ENCODE peak calls at places on chromosomes 11 and 22, in seven cellular contexts. H is esophagus muscularis mucosa, P is K562, N is HepG2, C is sigmoid colon, U is upper lobe of left lung, I is H1. F is an unnamed sample.
A peak's percentile ranks its signal among the peaks of the same experiment; 100 is the strongest.

GRCh38 chr11:86737223-86737622 is 63.1 kb upstream of the PRSS23 start:
- DNase-seq in H (no peak), P (no peak), N (no peak), C (no peak), U (no peak), I (no peak), F (no peak)

GRCh38 chr11:111733009-111733408 is 33.2 kb downstream of the PPP2R1B start:
- DNase-seq in H (no peak), P (no peak), N (no peak), C (peak; percentile 84), U (peak; percentile 34), I (no peak), F (no peak)

GRCh38 chr22:43435851-43436535 is 24.2 kb downstream of the MPPED1 start:
- DNase-seq in H (no peak), P (no peak), N (no peak), C (no peak), U (no peak), I (no peak), F (no peak)

GRCh38 chr11:124762077-124762623 is at the start of gene ESAM:
- DNase-seq in H (peak; percentile 86), P (peak; percentile 94), N (no peak), C (no peak), U (peak; percentile 80), I (no peak), F (peak; percentile 84)

GRCh38 chr11:86440305-86440716 is 65.6 kb downstream of the CCDC81 start:
- DNase-seq in H (no peak), P (no peak), N (no peak), C (peak; percentile 73), U (no peak), I (no peak), F (no peak)

GRCh38 chr22:36052505-36052941 is 23.9 kb upstream of the RBFOX2 start:
- DNase-seq in H (no peak), P (peak; percentile 60), N (no peak), C (no peak), U (peak; percentile 26), I (no peak), F (no peak)

GRCh38 chr11:68379216-68379615 is 66.8 kb downstream of the LRP5 start:
- DNase-seq in H (no peak), P (no peak), N (no peak), C (no peak), U (no peak), I (no peak), F (no peak)

GRCh38 chr11:28838741-28839140 is 730.6 kb downstream of the METTL15 start:
- DNase-seq in H (no peak), P (no peak), N (no peak), C (no peak), U (no peak), I (no peak), F (no peak)

GRCh38 chr11:6357222-6357621 is 33.1 kb upstream of the SMPD1 start:
- DNase-seq in H (no peak), P (peak; percentile 35), N (no peak), C (peak; percentile 88), U (peak; percentile 24), I (no peak), F (peak; percentile 24)

GRCh38 chr11:32440920-32441319 is 5.6 kb upstream of the WT1 start:
- DNase-seq in H (no peak), P (no peak), N (no peak), C (no peak), U (no peak), I (no peak), F (no peak)

GRCh38 chr11:63639195-63639832 is 25.1 kb upstream of the PLAAT3 start:
- DNase-seq in H (no peak), P (no peak), N (no peak), C (no peak), U (no peak), I (no peak), F (no peak)

GRCh38 chr11:126267650-126268049 is 1.0 kb downstream of the SRPRA start:
- DNase-seq in H (no peak), P (no peak), N (no peak), C (no peak), U (peak; percentile 41), I (no peak), F (no peak)

GRCh38 chr22:39206491-39206890 is 38.3 kb downstream of the PDGFB start:
- DNase-seq in H (no peak), P (no peak), N (no peak), C (peak; percentile 43), U (no peak), I (no peak), F (no peak)

GRCh38 chr22:48238018-48238915 is 1475.8 kb downstream of the TBC1D22A start:
- DNase-seq in H (no peak), P (no peak), N (no peak), C (no peak), U (no peak), I (no peak), F (no peak)

GRCh38 chr11:86438685-86439084 is 64.0 kb downstream of the CCDC81 start:
- DNase-seq in H (no peak), P (no peak), N (no peak), C (no peak), U (no peak), I (no peak), F (no peak)

GRCh38 chr22:47301820-47302475 is 539.5 kb downstream of the TBC1D22A start:
- DNase-seq in H (peak; percentile 80), P (no peak), N (no peak), C (no peak), U (no peak), I (no peak), F (no peak)

GRCh38 chr11:102994101-102994500 is 38.6 kb upstream of the MMP13 start:
- DNase-seq in H (no peak), P (no peak), N (no peak), C (no peak), U (no peak), I (no peak), F (no peak)

GRCh38 chr11:19646921-19647320 is 65.7 kb upstream of the NAV2 start:
- DNase-seq in H (no peak), P (no peak), N (no peak), C (no peak), U (peak; percentile 57), I (no peak), F (no peak)

GRCh38 chr11:45470151-45471001 is 184.2 kb upstream of the SYT13 start:
- DNase-seq in H (no peak), P (no peak), N (no peak), C (no peak), U (no peak), I (no peak), F (no peak)

GRCh38 chr11:73198677-73199076 is 19.4 kb upstream of the P2RY2 start:
- DNase-seq in H (no peak), P (peak; percentile 34), N (peak; percentile 62), C (peak; percentile 17), U (peak; percentile 45), I (no peak), F (peak; percentile 0)

GRCh38 chr11:17714356-17714854 is 5.0 kb upstream of the MYOD1 start:
- DNase-seq in H (no peak), P (no peak), N (no peak), C (no peak), U (no peak), I (no peak), F (no peak)

GRCh38 chr11:74696932-74697687 is 34.1 kb downstream of the CHRDL2 start:
- DNase-seq in H (peak; percentile 96), P (peak; percentile 55), N (peak; percentile 26), C (peak; percentile 97), U (peak; percentile 91), I (no peak), F (peak; percentile 72)

GRCh38 chr22:46502776-46503175 is 34.6 kb downstream of the CELSR1 start:
- DNase-seq in H (no peak), P (no peak), N (no peak), C (no peak), U (no peak), I (no peak), F (no peak)

GRCh38 chr22:28328751-28329150 is 350.9 kb downstream of the TTC28 start:
- DNase-seq in H (no peak), P (no peak), N (no peak), C (no peak), U (no peak), I (no peak), F (no peak)

DNA sequence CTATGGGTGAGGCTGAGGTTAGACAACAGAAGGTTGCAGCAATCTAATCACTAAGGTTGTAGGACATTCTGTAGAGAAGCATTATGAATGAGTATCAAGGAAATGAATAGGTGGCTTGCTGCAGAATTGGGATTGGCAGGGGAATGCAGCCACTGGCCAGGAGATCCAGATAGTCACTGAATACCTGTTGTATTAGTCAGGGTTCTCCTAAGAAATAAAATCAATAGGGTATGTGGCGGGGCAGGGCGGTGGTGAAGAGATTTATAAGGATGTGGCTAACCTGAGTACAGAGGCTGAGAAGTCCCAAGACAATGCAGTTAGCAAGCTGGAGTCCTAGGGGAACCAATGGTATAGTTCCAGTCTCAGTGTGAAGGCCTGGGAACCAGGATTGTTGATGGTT is 163.0 kb downstream of the SPON1 start:
- DNase-seq in H (no peak), P (no peak), N (no peak), C (no peak), U (no peak), I (no peak), F (no peak)
- H3K27ac ChIP-seq in H (no peak overlapping the region), P (no peak overlapping the region), N (no peak overlapping the region), C (no peak overlapping the region), U (no peak overlapping the region), I (no peak overlapping the region), F (no peak overlapping the region)

GRCh38 chr22:26671317-26672059 is 14.1 kb downstream of the MIAT start:
- DNase-seq in H (no peak), P (no peak), N (no peak), C (peak; percentile 76), U (peak; percentile 31), I (no peak), F (peak; percentile 60)
- TF ChIP-seq EP300 in H (no peak), P (no peak), N (no peak), C (no peak), U (no peak), I (no peak), F (no peak)

GRCh38 chr11:43904737-43905515 is 24.3 kb downstream of the ALKBH3 start:
- DNase-seq in H (no peak), P (no peak), N (no peak), C (no peak), U (no peak), I (no peak), F (no peak)
- TF ChIP-seq POLR2AphosphoS5 in H (no peak), P (no peak), N (no peak), C (no peak), U (no peak), I (no peak), F (no peak)

DNA sequence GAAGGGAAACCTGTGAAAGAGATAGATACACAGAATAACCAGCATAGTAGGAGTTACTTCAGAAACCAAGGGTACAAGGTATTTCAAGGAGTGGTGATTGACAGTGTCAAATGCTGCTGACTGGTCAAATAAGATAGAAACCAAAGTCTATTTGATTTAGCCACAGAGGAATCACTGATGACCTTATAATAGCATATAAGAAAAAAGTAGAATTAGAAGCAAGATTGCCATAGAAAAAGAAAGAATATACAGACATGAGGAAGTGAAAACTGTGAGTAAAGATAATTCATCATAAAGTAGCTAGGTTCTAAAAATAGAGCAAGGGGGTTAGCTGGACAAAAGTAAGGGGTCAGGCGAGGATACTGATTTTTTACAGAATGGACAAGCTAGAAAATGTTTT is 14.2 kb downstream of the ZBTB44 start:
- DNase-seq in H (no peak), P (no peak), N (no peak), C (no peak), U (no peak), I (no peak), F (no peak)
- H3K27ac ChIP-seq in H (no peak overlapping the region), P (no peak overlapping the region), N (no peak overlapping the region), C (no peak overlapping the region), U (no peak overlapping the region), I (no peak overlapping the region), F (no peak overlapping the region)

GRCh38 chr22:30206964-30207363 is 39.6 kb downstream of the LIF start:
- DNase-seq in H (no peak), P (no peak), N (peak; percentile 85), C (peak; percentile 82), U (no peak), I (no peak), F (no peak)
- TF ChIP-seq EP300 in H (no peak), P (no peak), N (peak; percentile 57), C (no peak), U (no peak), I (no peak), F (no peak)